ENCODE peak calls at places on chromosomes 1 and 21, in four cellular contexts. H is HepG2, W is GM12878, P is H1. R is an unnamed sample.

GRCh38 chr1:201260648-201261311 is 22.5 kb upstream of the PKP1 start:
- DNase-seq in H (no peak), W (no peak), P (peak; percentile 32), R (no peak)

GRCh38 chr1:31793086-31793485 is 22.7 kb downstream of the SPOCD1 start:
- DNase-seq in H (no peak), W (no peak), P (no peak), R (no peak)

GRCh38 chr1:58909914-58910681 is 126.3 kb upstream of the JUN start:
- DNase-seq in H (no peak), W (no peak), P (no peak), R (no peak)

GRCh38 chr21:33514234-33514633 is 22.7 kb upstream of the DNAJC28 start:
- DNase-seq in H (no peak), W (no peak), P (no peak), R (no peak)

GRCh38 chr21:28148400-28149064 is 844.1 kb downstream of the LTN1 start:
- DNase-seq in H (no peak), W (no peak), P (no peak), R (no peak)

GRCh38 chr1:146007048-146007784 is 10.8 kb upstream of the TXNIP start:
- DNase-seq in H (peak; percentile 72), W (peak; percentile 72), P (peak; percentile 56), R (peak; percentile 65)

GRCh38 chr1:185444651-185445050 is 127.6 kb upstream of the IVNS1ABP start:
- DNase-seq in H (no peak), W (no peak), P (no peak), R (no peak)

GRCh38 chr1:5718716-5719632 is 273.3 kb downstream of the NPHP4 start:
- DNase-seq in H (no peak), W (no peak), P (no peak), R (no peak)

GRCh38 chr1:45923343-45923742 is 119.9 kb downstream of the MAST2 start:
- DNase-seq in H (no peak), W (no peak), P (no peak), R (no peak)

GRCh38 chr1:150954708-150955107 is 19.9 kb downstream of the CERS2 start:
- DNase-seq in H (no peak), W (no peak), P (no peak), R (no peak)

GRCh38 chr1:167401260-167401873 is 117.0 kb downstream of the CD247 start:
- DNase-seq in H (peak; percentile 39), W (peak; percentile 11), P (no peak), R (peak; percentile 65)

GRCh38 chr1:44276901-44277300 is 63.6 kb downstream of the DMAP1 start:
- DNase-seq in H (no peak), W (no peak), P (no peak), R (no peak)
- H3K9ac ChIP-seq in H (no peak overlapping the region), W (no peak overlapping the region), P (no peak overlapping the region), R (no peak overlapping the region)

GRCh38 chr1:11414921-11415538 is 63.9 kb upstream of the DISP3 start:
- DNase-seq in H (no peak), W (no peak), P (no peak), R (no peak)
- TF ChIP-seq SUZ12 in H (no peak), W (no peak), P (no peak), R (no peak)

GRCh38 chr1:203325418-203326091 is 20.2 kb downstream of the BTG2 start:
- DNase-seq in H (no peak), W (no peak), P (peak; percentile 51), R (no peak)
- H3K9ac ChIP-seq in H (no peak overlapping the region), W (peak overlapping the region; percentile 83), P (no peak overlapping the region), R (no peak overlapping the region)

GRCh38 chr1:210374600-210374953 is 45.9 kb downstream of the HHAT start:
- DNase-seq in H (no peak), W (no peak), P (no peak), R (no peak)

GRCh38 chr1:210372931-210373627 is 44.4 kb downstream of the HHAT start:
- DNase-seq in H (no peak), W (no peak), P (no peak), R (no peak)

GRCh38 chr1:210373628-210373877 is 44.9 kb downstream of the HHAT start:
- DNase-seq in H (no peak), W (no peak), P (no peak), R (no peak)

GRCh38 chr1:210372491-210372890 is 43.8 kb downstream of the HHAT start:
- DNase-seq in H (no peak), W (no peak), P (peak; percentile 24), R (no peak)

GRCh38 chr1:210373878-210374599 is 45.3 kb downstream of the HHAT start:
- DNase-seq in H (peak; percentile 98), W (peak; percentile 81), P (peak; percentile 90), R (peak; percentile 99)
- TF ChIP-seq SUZ12 in H (peak; percentile 37), W (no peak), P (no peak), R (no peak)

DNA sequence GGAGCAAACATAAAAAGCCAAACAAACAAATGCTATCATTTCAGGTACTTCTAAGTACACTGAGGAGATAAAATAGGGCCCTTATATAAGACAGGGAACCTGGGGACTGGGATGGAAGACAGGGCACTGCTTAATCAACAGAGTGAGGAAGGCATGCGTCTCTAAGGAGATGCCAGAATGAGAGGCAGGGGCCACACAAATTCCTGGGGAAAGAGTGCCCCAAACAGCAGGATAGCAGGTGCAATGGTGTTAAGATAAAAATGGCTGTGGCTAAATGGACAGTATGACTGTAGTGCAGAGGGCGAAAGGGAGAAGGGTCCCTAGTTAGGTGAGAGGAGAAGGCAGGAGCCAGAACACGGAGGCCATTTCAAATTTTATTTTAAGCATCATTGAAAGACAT is 113.9 kb downstream of the ZBTB18 start:
- DNase-seq in H (no peak), W (no peak), P (no peak), R (no peak)
- H3K9ac ChIP-seq in H (no peak overlapping the region), W (no peak overlapping the region), P (no peak overlapping the region), R (no peak overlapping the region)

DNA sequence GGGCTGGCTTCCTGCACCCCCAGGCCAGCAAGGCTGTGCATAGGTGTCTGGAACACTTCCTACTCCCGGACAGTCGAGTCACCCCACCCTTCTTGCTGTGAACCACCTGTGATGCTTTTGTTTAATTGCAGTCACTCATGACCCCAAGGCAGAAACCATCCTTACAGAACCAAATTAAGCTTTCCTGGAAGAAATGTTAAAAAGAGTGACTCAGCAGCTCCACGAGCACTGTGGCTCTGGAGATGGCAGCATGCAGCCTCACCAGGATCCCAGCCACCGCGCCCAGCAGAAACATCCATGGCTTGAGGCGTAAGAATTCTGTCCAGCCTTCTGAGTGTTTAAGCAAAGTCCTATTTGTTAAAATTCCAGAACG is 28.8 kb downstream of the SNAP47 start:
- DNase-seq in H (no peak), W (no peak), P (no peak), R (peak; percentile 43)
- TF ChIP-seq SUZ12 in H (no peak), W (no peak), P (no peak), R (no peak)

GRCh38 chr1:221777434-221778072 is 35.7 kb upstream of the DUSP10 start:
- DNase-seq in H (no peak), W (peak; percentile 99), P (no peak), R (no peak)

GRCh38 chr1:221778535-221779142 is 36.8 kb upstream of the DUSP10 start:
- DNase-seq in H (no peak), W (peak; percentile 82), P (no peak), R (no peak)

GRCh38 chr1:221779771-221780170 is 37.9 kb upstream of the DUSP10 start:
- DNase-seq in H (no peak), W (no peak), P (no peak), R (no peak)

GRCh38 chr1:221776495-221777413 is 34.9 kb upstream of the DUSP10 start:
- DNase-seq in H (no peak), W (peak; percentile 91), P (no peak), R (no peak)

GRCh38 chr1:221778125-221778524 is 36.2 kb upstream of the DUSP10 start:
- DNase-seq in H (no peak), W (no peak), P (no peak), R (no peak)
- H3K9ac ChIP-seq in H (no peak overlapping the region), W (peak overlapping the region; percentile 44), P (no peak overlapping the region), R (no peak overlapping the region)

DNA sequence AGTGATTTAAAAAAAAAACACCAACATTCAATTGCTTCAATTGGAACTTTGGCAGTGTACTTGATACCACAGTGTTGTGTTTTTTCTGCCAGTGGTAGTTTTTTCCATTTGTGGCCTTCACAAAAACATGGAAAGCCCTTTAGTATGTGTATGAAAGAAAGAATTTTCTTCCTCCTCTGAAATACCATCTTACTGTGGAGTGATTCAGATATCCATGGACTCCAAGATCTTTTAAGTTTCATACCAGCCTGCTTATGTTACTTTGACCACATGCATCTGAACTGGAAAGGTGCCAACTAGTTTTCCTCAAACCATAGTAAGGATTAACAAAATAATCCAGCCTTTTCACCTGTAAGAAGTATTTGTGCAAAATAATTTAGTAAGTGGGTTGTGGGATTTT is 3.4 kb downstream of the PPP2R5A start:
- DNase-seq in H (no peak), W (no peak), P (no peak), R (no peak)
- TF ChIP-seq SUZ12 in H (no peak), W (no peak), P (no peak), R (no peak)

R was measured in NT2/D1.